ENCODE peak calls at places on chromosomes 4 and X, in eight cellular contexts. T, H, N, M, O, S, B and V are unnamed samples.

GRCh38 chr4:140806175-140806574 is 50.0 kb upstream of the TBC1D9 start:
- DNase-seq in T (no peak), H (no peak), N (no peak), M (no peak), O (peak), S (no peak), B (no peak), V (no peak)

GRCh38 chr4:29375716-29376115 is 1344.5 kb upstream of the PCDH7 start:
- DNase-seq in T (no peak), H (no peak), N (no peak), M (no peak), O (no peak), S (no peak), B (no peak), V (no peak)

GRCh38 chrX:23888887-23889501 is 18.7 kb downstream of the APOO start:
- DNase-seq in T (no peak), H (no peak), N (no peak), M (no peak), O (no peak), S (no peak), B (no peak), V (no peak)

GRCh38 chrX:46574337-46574940 is 874 bp downstream of the CHST7 start:
- DNase-seq in T (peak), H (no peak), N (peak), M (peak), O (no peak), S (no peak), B (peak), V (peak)

GRCh38 chr4:42953316-42953715 is 60.8 kb downstream of the GRXCR1 start:
- DNase-seq in T (no peak), H (no peak), N (no peak), M (no peak), O (no peak), S (no peak), B (no peak), V (no peak)

GRCh38 chr4:48300004-48300403 is 30.4 kb upstream of the TEC start:
- DNase-seq in T (no peak), H (no peak), N (no peak), M (no peak), O (no peak), S (no peak), B (no peak), V (no peak)

GRCh38 chrX:131841496-131842410 is 181.3 kb upstream of the STK26 start:
- DNase-seq in T (no peak), H (no peak), N (no peak), M (peak), O (peak), S (peak), B (no peak), V (peak)

GRCh38 chrX:115898382-115899001 is 272.1 kb upstream of the AGTR2 start:
- DNase-seq in T (no peak), H (no peak), N (peak), M (peak), O (peak), S (no peak), B (no peak), V (no peak)

GRCh38 chrX:155313766-155314165 is 20.6 kb downstream of the CLIC2 start:
- DNase-seq in T (no peak), H (no peak), N (no peak), M (peak), O (no peak), S (no peak), B (no peak), V (no peak)

GRCh38 chr4:76614589-76614988 is 179.6 kb downstream of the SHROOM3 start:
- DNase-seq in T (no peak), H (no peak), N (no peak), M (no peak), O (no peak), S (no peak), B (no peak), V (no peak)
- TF ChIP-seq CTCF in T (no peak), H (no peak), N (no peak), M (no peak), O (no peak), S (no peak), B (no peak), V (no peak)

DNA sequence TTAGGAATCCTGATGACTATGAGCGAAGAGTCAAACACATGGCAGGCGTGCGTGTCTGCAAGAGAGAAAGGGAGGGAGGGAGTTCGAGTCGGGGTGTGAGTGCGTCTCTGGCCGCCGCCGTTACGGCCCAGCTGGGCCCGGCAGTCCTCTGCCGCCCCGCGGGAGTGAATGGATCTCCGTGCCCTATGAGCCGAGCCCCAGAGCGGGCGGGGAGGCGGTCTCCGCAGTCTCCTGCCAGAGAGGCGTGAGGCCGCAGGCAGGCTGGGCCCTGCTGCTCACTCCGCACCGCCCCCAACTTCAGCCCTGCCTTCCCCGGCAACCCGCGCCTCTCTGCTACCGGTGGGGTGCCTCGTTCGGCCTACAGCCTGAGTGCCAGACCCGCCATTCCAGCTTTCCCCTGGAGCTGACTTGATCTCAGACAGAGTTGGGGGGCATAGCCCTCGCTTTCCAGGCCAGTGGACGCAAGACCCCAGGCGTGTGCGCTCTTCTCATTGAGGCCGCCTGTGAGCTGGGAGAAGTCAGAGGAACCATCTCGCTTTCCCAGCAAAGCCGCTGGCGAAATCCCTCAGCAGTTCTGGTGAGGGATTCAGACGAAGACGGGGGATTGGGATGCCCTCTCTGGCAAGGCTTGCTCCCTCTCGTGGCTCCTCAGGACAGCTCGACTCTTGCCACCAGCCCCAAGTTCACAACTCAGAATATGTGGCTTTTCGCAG is 1.4 kb downstream of the SLC16A2 start:
- DNase-seq in T (peak), H (peak), N (peak), M (peak), O (peak), S (peak), B (peak), V (peak)
- TF ChIP-seq CTCF in T (no peak), H (no peak), N (no peak), M (peak), O (no peak), S (peak), B (no peak), V (no peak)

DNA sequence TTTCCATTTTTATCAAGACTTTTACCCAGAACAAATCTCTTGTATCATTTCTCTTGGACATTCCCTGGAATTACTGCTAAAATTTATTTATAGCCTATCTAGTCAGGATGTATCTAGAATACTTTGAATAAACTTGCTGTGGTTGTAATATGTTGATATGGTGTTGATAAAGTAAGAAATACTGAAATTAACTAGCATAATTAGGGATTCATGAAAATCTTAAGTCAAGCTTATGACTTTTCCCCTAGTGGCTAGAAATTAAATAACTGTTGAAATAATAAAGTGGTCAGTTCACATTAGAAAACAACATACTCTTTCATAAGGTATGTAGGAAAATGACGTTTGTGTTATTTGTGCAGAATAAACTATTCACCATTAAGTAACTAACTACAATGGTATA is 73.1 kb upstream of the ANKRD50 start:
- DNase-seq in T (no peak), H (no peak), N (no peak), M (no peak), O (no peak), S (no peak), B (no peak), V (no peak)
- TF ChIP-seq CTCF in T (no peak), H (no peak), N (no peak), M (no peak), O (no peak), S (peak), B (no peak), V (no peak)

DNA sequence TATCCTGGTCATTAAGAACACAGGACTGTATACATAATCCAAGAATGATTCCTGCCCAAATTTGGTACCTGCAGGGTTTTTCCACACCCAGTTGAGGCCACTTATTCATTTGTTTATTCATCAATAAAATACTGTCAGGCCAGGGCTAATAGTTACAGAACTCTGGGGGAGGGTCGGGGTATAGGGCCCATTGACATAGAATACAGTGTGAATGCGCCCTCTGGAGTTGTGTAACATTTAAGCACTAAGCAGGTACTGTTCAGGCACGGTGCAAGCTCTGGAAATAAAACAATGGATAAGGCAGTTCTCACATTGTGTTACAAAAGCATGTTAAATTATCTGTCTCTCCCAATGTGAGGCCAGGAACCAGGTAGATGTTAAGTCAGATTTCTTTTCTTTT is 30.8 kb upstream of the LRBA start:
- DNase-seq in T (peak), H (no peak), N (no peak), M (peak), O (peak), S (no peak), B (no peak), V (no peak)
- TF ChIP-seq CTCF in T (no peak), H (no peak), N (no peak), M (peak), O (no peak), S (no peak), B (no peak), V (no peak)

GRCh38 chr4:183337349-183337748 is 15.1 kb upstream of the CLDN24 start:
- DNase-seq in T (no peak), H (peak), N (no peak), M (no peak), O (no peak), S (no peak), B (no peak), V (no peak)
- TF ChIP-seq CTCF in T (no peak), H (no peak), N (no peak), M (no peak), O (no peak), S (no peak), B (no peak), V (no peak)

DNA sequence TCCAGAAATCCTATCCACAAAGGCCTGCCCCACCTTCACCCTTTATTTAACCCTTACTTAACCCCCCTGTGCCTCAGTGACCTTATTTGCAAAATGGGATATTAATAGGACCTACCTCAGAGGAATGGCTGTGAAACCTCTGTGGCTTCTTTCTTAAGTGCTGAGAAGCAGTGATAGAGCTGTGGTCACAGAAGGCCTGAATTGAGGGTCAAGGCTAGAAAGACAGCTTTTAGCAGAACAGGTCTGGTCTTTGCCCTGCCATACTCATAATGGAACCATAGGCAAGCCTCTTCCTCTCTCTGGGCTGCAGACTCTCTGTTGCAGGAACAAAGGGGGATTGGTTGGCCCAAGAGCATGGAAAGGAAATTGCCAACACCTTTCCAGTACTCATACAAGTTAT is 63.5 kb upstream of the MAMLD1 start:
- DNase-seq in T (no peak), H (no peak), N (no peak), M (no peak), O (no peak), S (no peak), B (no peak), V (no peak)
- TF ChIP-seq CTCF in T (no peak), H (no peak), N (no peak), M (no peak), O (no peak), S (no peak), B (no peak), V (no peak)